ENCODE peak calls at places on chromosome X, in four cellular contexts. M is ELF-1; W is stimulated activated CD8-positive, alpha-beta memory T cell treated with anti-CD3 and anti-CD28 coated beads, Interleukin-4, amount 100 ng/mL, for 24 hours; J is right cardiac atrium. F is an unnamed sample.

GRCh38 chrX:154348114-154348531 is 26.3 kb downstream of the FLNA start:
- DNase-seq in M (no peak), W (no peak), J (peak), F (no peak)

GRCh38 chrX:109472939-109473713 is 8.8 kb downstream of the GUCY2F start:
- DNase-seq in M (peak), W (peak), J (peak), F (peak)

GRCh38 chrX:153478746-153479145 is 8.4 kb upstream of the HAUS7 start:
- DNase-seq in M (no peak), W (no peak), J (no peak), F (no peak)

GRCh38 chrX:65607070-65607742 is 60.2 kb upstream of the MSN start:
- DNase-seq in M (no peak), W (no peak), J (no peak), F (no peak)

GRCh38 chrX:138886769-138887168 is 175.3 kb upstream of the FGF13 start:
- DNase-seq in M (no peak), W (no peak), J (no peak), F (no peak)

GRCh38 chrX:115936008-115936407 is 234.5 kb upstream of the AGTR2 start:
- DNase-seq in M (no peak), W (no peak), J (no peak), F (no peak)

GRCh38 chrX:13120017-13120416 is 75.6 kb upstream of the FAM9C start:
- DNase-seq in M (peak), W (no peak), J (peak), F (no peak)

GRCh38 chrX:2583194-2584162 is 82.7 kb upstream of the DHRSX start:
- DNase-seq in M (no peak), W (no peak), J (no peak), F (no peak)

GRCh38 chrX:98405376-98405775 is 1521.7 kb downstream of the RPA4 start:
- DNase-seq in M (no peak), W (no peak), J (no peak), F (no peak)

GRCh38 chrX:54640721-54641120 is 110.7 kb downstream of the GNL3L start:
- DNase-seq in M (peak), W (no peak), J (no peak), F (no peak)

GRCh38 chrX:151929131-151929530 is 16.4 kb downstream of the MAGEA4 start:
- DNase-seq in M (no peak), W (no peak), J (no peak), F (no peak)

GRCh38 chrX:107102980-107103379 is 15.6 kb downstream of the RBM41 start:
- DNase-seq in M (peak), W (no peak), J (no peak), F (no peak)

GRCh38 chrX:11770320-11770719 is 12.3 kb downstream of the MSL3 start:
- DNase-seq in M (peak), W (no peak), J (no peak), F (peak)

GRCh38 chrX:150165776-150166610 is 197.1 kb upstream of the MAMLD1 start:
- DNase-seq in M (no peak), W (no peak), J (no peak), F (no peak)

GRCh38 chrX:49291615-49292337 is 11.7 kb upstream of the GAGE10 start:
- DNase-seq in M (peak), W (peak), J (peak), F (peak)

GRCh38 chrX:13235930-13236329 is 83.9 kb downstream of the ATXN3L start:
- DNase-seq in M (no peak), W (no peak), J (no peak), F (no peak)

GRCh38 chrX:130726661-130727060 is 176.3 kb downstream of the ENOX2 start:
- DNase-seq in M (no peak), W (no peak), J (no peak), F (no peak)

GRCh38 chrX:23745786-23746185 is 2.7 kb upstream of the ACOT9 start:
- DNase-seq in M (no peak), W (no peak), J (no peak), F (no peak)

GRCh38 chrX:12946838-12947544 is 27.9 kb upstream of the TMSB4X start:
- DNase-seq in M (peak), W (peak), J (peak), F (peak)

GRCh38 chrX:102840871-102841705 is 96.0 kb upstream of the RAB40AL start:
- DNase-seq in M (peak), W (no peak), J (no peak), F (no peak)

GRCh38 chrX:103730746-103731508 is 20.2 kb downstream of the TMEM31 start:
- DNase-seq in M (peak), W (no peak), J (peak), F (no peak)

GRCh38 chrX:1578511-1579173 is 12.8 kb upstream of the AKAP17A start:
- DNase-seq in M (no peak), W (no peak), J (no peak), F (no peak)

GRCh38 chrX:151759041-151759440 is 24.5 kb downstream of the CNGA2 start:
- DNase-seq in M (no peak), W (no peak), J (no peak), F (no peak)

GRCh38 chrX:18981124-18981807 is 2.6 kb downstream of the PHKA2 start:
- DNase-seq in M (no peak), W (no peak), J (no peak), F (no peak)

GRCh38 chrX:20511792-20512191 is 245.1 kb upstream of the RPS6KA3 start:
- DNase-seq in M (no peak), W (no peak), J (no peak), F (no peak)

F was measured in germinal center.